ENCODE peak calls at places on chromosomes 1 and 21, in six cellular contexts. One of them, this sample, is unnamed.

GRCh38 chr1:203521071-203521794 is 27.3 kb downstream of the OPTC start:
- DNase-seq in HCT116: no peak
- DNase-seq in heart left ventricle: no peak
- DNase-seq in type B pancreatic cell: no peak
- DNase-seq in adrenal gland: peak
- DNase-seq in heart right ventricle: no peak
- DNase-seq in this sample: no peak

GRCh38 chr1:156502749-156503671 is 2.4 kb upstream of the MEF2D start:
- DNase-seq in type B pancreatic cell: no peak
- DNase-seq in heart left ventricle: peak
- DNase-seq in adrenal gland: peak
- DNase-seq in heart right ventricle: peak
- DNase-seq in HCT116: peak
- DNase-seq in this sample: peak

GRCh38 chr1:2271841-2272655 is 43.9 kb downstream of the SKI start:
- DNase-seq in heart left ventricle: peak
- DNase-seq in type B pancreatic cell: no peak
- DNase-seq in heart right ventricle: peak
- DNase-seq in adrenal gland: no peak
- DNase-seq in HCT116: no peak
- DNase-seq in this sample: no peak

GRCh38 chr1:9881838-9882249 is 28.2 kb downstream of the CTNNBIP1 start:
- DNase-seq in adrenal gland: no peak
- DNase-seq in heart left ventricle: no peak
- DNase-seq in HCT116: no peak
- DNase-seq in type B pancreatic cell: no peak
- DNase-seq in heart right ventricle: no peak
- DNase-seq in this sample: no peak

GRCh38 chr21:45167796-45168222 is 93.4 kb downstream of the ADARB1 start:
- DNase-seq in HCT116: no peak
- DNase-seq in heart right ventricle: no peak
- DNase-seq in type B pancreatic cell: no peak
- DNase-seq in heart left ventricle: no peak
- DNase-seq in adrenal gland: no peak
- DNase-seq in this sample: no peak

GRCh38 chr1:44592208-44593145 is 81.8 kb downstream of the TMEM53 start:
- DNase-seq in type B pancreatic cell: no peak
- DNase-seq in heart right ventricle: no peak
- DNase-seq in HCT116: no peak
- DNase-seq in heart left ventricle: no peak
- DNase-seq in adrenal gland: no peak
- DNase-seq in this sample: no peak

GRCh38 chr1:218403300-218403699 is 58.2 kb downstream of the TGFB2 start:
- DNase-seq in type B pancreatic cell: no peak
- DNase-seq in heart right ventricle: no peak
- DNase-seq in heart left ventricle: no peak
- DNase-seq in adrenal gland: no peak
- DNase-seq in HCT116: no peak
- DNase-seq in this sample: no peak

GRCh38 chr1:41728403-41729202 is 190.1 kb downstream of the HIVEP3 start:
- DNase-seq in adrenal gland: no peak
- DNase-seq in type B pancreatic cell: no peak
- DNase-seq in heart right ventricle: no peak
- DNase-seq in HCT116: no peak
- DNase-seq in heart left ventricle: no peak
- DNase-seq in this sample: no peak

GRCh38 chr1:21567241-21568005 is 58.2 kb downstream of the ALPL start:
- DNase-seq in adrenal gland: no peak
- DNase-seq in heart right ventricle: no peak
- DNase-seq in type B pancreatic cell: no peak
- DNase-seq in heart left ventricle: peak
- DNase-seq in HCT116: no peak
- DNase-seq in this sample: no peak

GRCh38 chr1:181936269-181936668 is 125.2 kb downstream of the ZNF648 start:
- DNase-seq in HCT116: no peak
- DNase-seq in adrenal gland: no peak
- DNase-seq in heart right ventricle: no peak
- DNase-seq in type B pancreatic cell: no peak
- DNase-seq in heart left ventricle: no peak
- DNase-seq in this sample: no peak

GRCh38 chr1:161071886-161072371 is 2.2 kb upstream of the ARHGAP30 start:
- DNase-seq in HCT116: peak
- DNase-seq in type B pancreatic cell: no peak
- DNase-seq in heart left ventricle: peak
- DNase-seq in heart right ventricle: peak
- DNase-seq in adrenal gland: peak
- DNase-seq in this sample: no peak

GRCh38 chr1:225454067-225454618 is 26.3 kb upstream of the LBR start:
- DNase-seq in HCT116: no peak
- DNase-seq in type B pancreatic cell: no peak
- DNase-seq in heart right ventricle: no peak
- DNase-seq in adrenal gland: no peak
- DNase-seq in heart left ventricle: no peak
- DNase-seq in this sample: no peak

GRCh38 chr1:219387211-219387610 is 213.5 kb downstream of the LYPLAL1 start:
- DNase-seq in heart left ventricle: no peak
- DNase-seq in heart right ventricle: no peak
- DNase-seq in HCT116: no peak
- DNase-seq in type B pancreatic cell: no peak
- DNase-seq in adrenal gland: no peak
- DNase-seq in this sample: no peak

GRCh38 chr1:94011709-94012590 is 102.7 kb upstream of the GCLM start:
- DNase-seq in type B pancreatic cell: no peak
- DNase-seq in adrenal gland: no peak
- DNase-seq in heart left ventricle: no peak
- DNase-seq in HCT116: no peak
- DNase-seq in heart right ventricle: no peak
- DNase-seq in this sample: no peak

GRCh38 chr1:169112241-169112640 is 5.8 kb downstream of the ATP1B1 start:
- DNase-seq in adrenal gland: peak
- DNase-seq in heart right ventricle: no peak
- DNase-seq in HCT116: no peak
- DNase-seq in heart left ventricle: no peak
- DNase-seq in type B pancreatic cell: no peak
- DNase-seq in this sample: no peak

GRCh38 chr1:1270813-1271212 is 2.8 kb downstream of the UBE2J2 start:
- DNase-seq in heart right ventricle: no peak
- DNase-seq in adrenal gland: no peak
- DNase-seq in type B pancreatic cell: no peak
- DNase-seq in HCT116: no peak
- DNase-seq in heart left ventricle: no peak
- DNase-seq in this sample: no peak

GRCh38 chr1:185363205-185363604 is 46.2 kb upstream of the IVNS1ABP start:
- DNase-seq in HCT116: no peak
- DNase-seq in heart left ventricle: no peak
- DNase-seq in type B pancreatic cell: no peak
- DNase-seq in adrenal gland: no peak
- DNase-seq in heart right ventricle: no peak
- DNase-seq in this sample: no peak

GRCh38 chr1:198601936-198602889 is 36.6 kb upstream of the PTPRC start:
- DNase-seq in type B pancreatic cell: no peak
- DNase-seq in heart right ventricle: no peak
- DNase-seq in adrenal gland: no peak
- DNase-seq in HCT116: no peak
- DNase-seq in heart left ventricle: no peak
- DNase-seq in this sample: no peak

GRCh38 chr1:230730979-230731378 is 16.2 kb upstream of the CAPN9 start:
- DNase-seq in type B pancreatic cell: no peak
- DNase-seq in heart left ventricle: no peak
- DNase-seq in HCT116: no peak
- DNase-seq in adrenal gland: peak
- DNase-seq in heart right ventricle: no peak
- DNase-seq in this sample: no peak

GRCh38 chr1:48471603-48472576 is at the start of gene SPATA6:
- DNase-seq in HCT116: peak
- DNase-seq in heart right ventricle: peak
- DNase-seq in heart left ventricle: peak
- DNase-seq in type B pancreatic cell: peak
- DNase-seq in adrenal gland: peak
- DNase-seq in this sample: peak

GRCh38 chr1:243247901-243248300 is 7.2 kb downstream of the CEP170 start:
- DNase-seq in HCT116: no peak
- DNase-seq in heart left ventricle: no peak
- DNase-seq in heart right ventricle: no peak
- DNase-seq in type B pancreatic cell: no peak
- DNase-seq in adrenal gland: no peak
- DNase-seq in this sample: no peak

GRCh38 chr1:243246916-243247315 is 8.2 kb downstream of the CEP170 start:
- DNase-seq in HCT116: no peak
- DNase-seq in heart left ventricle: no peak
- DNase-seq in type B pancreatic cell: no peak
- DNase-seq in heart right ventricle: no peak
- DNase-seq in adrenal gland: no peak
- DNase-seq in this sample: no peak

GRCh38 chr1:243251544-243251943 is 3.5 kb downstream of the CEP170 start:
- DNase-seq in type B pancreatic cell: no peak
- DNase-seq in heart right ventricle: no peak
- DNase-seq in adrenal gland: no peak
- DNase-seq in HCT116: no peak
- DNase-seq in heart left ventricle: no peak
- DNase-seq in this sample: no peak

GRCh38 chr1:243250102-243250501 is 5.0 kb downstream of the CEP170 start:
- DNase-seq in type B pancreatic cell: no peak
- DNase-seq in HCT116: no peak
- DNase-seq in heart right ventricle: no peak
- DNase-seq in heart left ventricle: no peak
- DNase-seq in adrenal gland: no peak
- DNase-seq in this sample: no peak

GRCh38 chr1:243249214-243249613 is 5.9 kb downstream of the CEP170 start:
- DNase-seq in HCT116: no peak
- DNase-seq in heart left ventricle: no peak
- DNase-seq in heart right ventricle: no peak
- DNase-seq in type B pancreatic cell: no peak
- DNase-seq in adrenal gland: no peak
- DNase-seq in this sample: no peak
- TF ChIP-seq CTCF in HCT116: no peak
- TF ChIP-seq CTCF in heart left ventricle: no peak
- TF ChIP-seq CTCF in heart right ventricle: no peak
- TF ChIP-seq CTCF in type B pancreatic cell: no peak
- TF ChIP-seq CTCF in adrenal gland: no peak
- TF ChIP-seq CTCF in this sample: no peak

DNA sequence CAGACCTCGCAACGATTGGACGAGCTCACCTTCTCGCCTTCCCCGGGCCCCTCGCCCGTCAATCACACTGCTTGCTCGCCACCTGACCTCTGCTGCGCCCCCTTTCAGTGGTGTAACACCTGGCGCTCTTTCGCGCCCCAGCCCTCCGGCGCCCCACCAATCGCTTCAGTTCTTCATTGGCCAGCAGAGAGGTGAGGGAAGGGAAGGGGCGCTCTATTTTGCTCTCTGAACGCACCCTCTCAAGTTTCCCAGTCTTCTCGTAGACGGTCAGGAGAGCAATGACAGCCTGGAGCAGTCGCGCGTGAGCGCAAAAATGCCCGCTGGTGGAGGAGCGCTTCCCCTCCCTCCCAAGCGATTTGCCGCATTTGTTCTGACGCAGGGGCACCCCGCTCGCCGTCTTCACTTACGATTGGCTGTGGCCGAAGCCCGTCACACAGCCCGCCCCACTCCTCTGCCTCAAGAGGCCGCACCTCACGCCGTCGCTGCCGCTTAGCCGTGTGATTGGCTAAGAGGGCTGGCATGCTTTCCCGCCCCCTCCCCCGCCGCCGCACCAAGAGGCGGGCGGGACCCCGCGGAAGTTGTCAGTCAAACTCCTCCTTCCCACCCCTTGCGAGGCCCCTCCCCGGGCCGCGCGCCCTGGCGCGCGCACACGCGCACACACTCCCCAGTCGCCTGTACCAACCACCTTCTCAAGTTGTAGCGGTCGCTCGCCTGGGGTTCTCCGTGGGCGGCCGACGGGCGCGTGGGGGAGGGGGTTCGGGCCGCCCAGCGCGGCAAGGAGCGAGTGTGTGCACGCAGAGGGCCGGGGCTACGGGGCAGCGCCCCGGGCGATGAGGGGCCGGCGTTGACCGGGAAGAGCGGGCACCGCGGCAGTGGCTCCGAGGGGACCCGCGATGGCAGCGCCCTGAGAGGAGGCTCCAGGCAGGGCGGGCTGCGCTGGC is at the start of gene PPP2R5A:
- DNase-seq in adrenal gland: peak
- DNase-seq in HCT116: peak
- DNase-seq in heart left ventricle: peak
- DNase-seq in heart right ventricle: peak
- DNase-seq in type B pancreatic cell: peak
- DNase-seq in this sample: peak
- TF ChIP-seq CTCF in adrenal gland: no peak
- TF ChIP-seq CTCF in HCT116: no peak
- TF ChIP-seq CTCF in heart left ventricle: no peak
- TF ChIP-seq CTCF in heart right ventricle: peak
- TF ChIP-seq CTCF in type B pancreatic cell: peak
- TF ChIP-seq CTCF in this sample: peak

GRCh38 chr1:228463559-228464455 is 23.4 kb upstream of the RNF187 start:
- DNase-seq in heart right ventricle: no peak
- DNase-seq in type B pancreatic cell: no peak
- DNase-seq in heart left ventricle: peak
- DNase-seq in HCT116: peak
- DNase-seq in adrenal gland: no peak
- DNase-seq in this sample: no peak
- TF ChIP-seq CTCF in heart right ventricle: no peak
- TF ChIP-seq CTCF in type B pancreatic cell: peak
- TF ChIP-seq CTCF in heart left ventricle: no peak
- TF ChIP-seq CTCF in HCT116: peak
- TF ChIP-seq CTCF in adrenal gland: no peak
- TF ChIP-seq CTCF in this sample: no peak

DNA sequence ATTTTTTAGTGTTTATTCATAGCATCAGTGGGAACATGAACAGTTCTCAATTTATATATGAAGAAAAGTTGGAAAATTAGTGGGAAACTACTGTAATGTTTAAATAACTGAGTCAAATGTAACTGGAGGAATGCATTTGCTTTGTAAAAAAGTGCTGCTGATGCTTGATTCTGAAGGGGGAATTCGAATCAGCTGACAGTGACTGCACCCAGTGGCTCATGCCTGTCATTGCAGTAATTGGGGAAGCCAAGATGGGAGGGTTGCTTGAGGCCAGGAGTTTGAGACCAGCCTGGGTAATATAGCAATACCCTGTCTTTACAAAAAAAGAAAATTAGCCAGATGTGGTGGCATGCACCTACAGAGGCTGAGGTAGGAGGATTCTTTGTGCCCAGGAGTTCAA is 398.4 kb downstream of the ZP4 start:
- DNase-seq in HCT116: no peak
- DNase-seq in type B pancreatic cell: no peak
- DNase-seq in adrenal gland: no peak
- DNase-seq in heart left ventricle: no peak
- DNase-seq in heart right ventricle: no peak
- DNase-seq in this sample: no peak
- TF ChIP-seq CTCF in HCT116: no peak
- TF ChIP-seq CTCF in type B pancreatic cell: peak
- TF ChIP-seq CTCF in adrenal gland: no peak
- TF ChIP-seq CTCF in heart left ventricle: no peak
- TF ChIP-seq CTCF in heart right ventricle: no peak
- TF ChIP-seq CTCF in this sample: no peak

This sample was measured in keratinocyte.